ENCODE peak calls at places on chromosomes 5 and 9, in ten cellular contexts. C is right lobe of liver, W is ovary, E is stomach, S is adrenal gland, L is tibial nerve, V is suprapubic skin, I is body of pancreas, U is upper lobe of left lung, Y is prostate gland. Q is an unnamed sample.

GRCh38 chr9:111102793-111103474 is 64.7 kb upstream of the LPAR1 start:
- DNase-seq in C (no peak), W (no peak), E (no peak), S (no peak), L (no peak), V (no peak), I (no peak), U (no peak), Y (no peak), Q (no peak)

GRCh38 chr9:35729101-35729500 is 2.9 kb downstream of the TLN1 start:
- DNase-seq in C (no peak), W (no peak), E (no peak), S (no peak), L (no peak), V (no peak), I (no peak), U (no peak), Y (no peak), Q (no peak)

GRCh38 chr5:65441800-65442199 is 39.9 kb downstream of the ADAMTS6 start:
- DNase-seq in C (no peak), W (no peak), E (no peak), S (no peak), L (no peak), V (no peak), I (no peak), U (no peak), Y (no peak), Q (no peak)

GRCh38 chr5:80961376-80962281 is 1.5 kb downstream of the RASGRF2 start:
- DNase-seq in C (no peak), W (peak), E (no peak), S (no peak), L (no peak), V (no peak), I (no peak), U (no peak), Y (no peak), Q (no peak)

GRCh38 chr9:109600142-109600541 is 102.0 kb upstream of the PTPN3 start:
- DNase-seq in C (no peak), W (no peak), E (no peak), S (no peak), L (no peak), V (no peak), I (peak), U (no peak), Y (no peak), Q (no peak)

GRCh38 chr5:181160144-181160754 is 12.9 kb downstream of the OR2V2 start:
- DNase-seq in C (no peak), W (peak), E (no peak), S (no peak), L (peak), V (peak), I (no peak), U (peak), Y (no peak), Q (peak)

GRCh38 chr5:93954421-93955069 is 213.1 kb upstream of the POU5F2 start:
- DNase-seq in C (no peak), W (no peak), E (no peak), S (no peak), L (no peak), V (no peak), I (no peak), U (no peak), Y (no peak), Q (no peak)

GRCh38 chr5:112579771-112580170 is 157.9 kb upstream of the APC start:
- DNase-seq in C (no peak), W (no peak), E (no peak), S (no peak), L (no peak), V (no peak), I (no peak), U (no peak), Y (no peak), Q (no peak)

GRCh38 chr5:66230551-66230950 is 86.5 kb downstream of the SREK1 start:
- DNase-seq in C (no peak), W (no peak), E (no peak), S (no peak), L (no peak), V (no peak), I (no peak), U (no peak), Y (no peak), Q (no peak)

GRCh38 chr5:143145388-143145787 is 258.1 kb downstream of the NR3C1 start:
- DNase-seq in C (no peak), W (no peak), E (no peak), S (no peak), L (no peak), V (no peak), I (no peak), U (no peak), Y (no peak), Q (no peak)

DNA sequence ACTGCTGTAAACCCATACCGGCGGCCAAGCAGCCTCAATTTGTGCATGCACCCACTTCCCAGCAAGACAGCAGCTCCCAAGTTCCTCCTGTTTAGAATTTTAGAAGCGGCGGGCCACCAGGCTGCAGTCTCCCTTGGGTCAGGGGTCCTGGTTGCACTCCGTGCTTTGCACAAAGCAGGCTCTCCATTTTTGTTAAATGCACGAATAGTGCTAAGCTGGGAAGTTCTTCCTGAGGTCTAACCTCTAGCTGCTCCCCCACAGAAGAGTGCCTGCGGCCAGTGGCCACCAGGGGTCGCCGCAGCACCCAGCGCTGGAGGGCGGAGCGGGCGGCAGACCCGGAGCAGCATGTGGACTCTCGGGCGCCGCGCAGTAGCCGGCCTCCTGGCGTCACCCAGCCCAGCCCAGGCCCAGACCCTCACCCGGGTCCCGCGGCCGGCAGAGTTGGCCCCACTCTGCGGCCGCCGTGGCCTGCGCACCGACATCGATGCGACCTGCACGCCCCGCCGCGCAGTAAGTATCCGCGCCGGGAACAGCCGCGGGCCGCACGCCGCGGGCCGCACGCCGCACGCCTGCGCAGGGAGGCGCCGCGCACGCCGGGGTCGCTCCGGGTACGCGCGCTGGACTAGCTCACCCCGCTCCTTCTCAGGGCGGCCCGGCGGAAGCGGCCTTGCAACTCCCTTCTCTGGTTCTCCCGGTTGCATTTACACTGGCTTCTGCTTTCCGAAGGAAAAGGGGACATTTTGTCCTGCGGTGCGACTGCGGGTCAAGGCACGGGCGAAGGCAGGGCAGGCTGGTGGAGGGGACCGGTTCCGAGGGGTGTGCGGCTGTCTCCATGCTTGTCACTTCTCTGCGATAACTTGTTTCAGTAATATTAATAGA is at the start of gene FXN:
- DNase-seq in C (peak), W (peak), E (peak), S (peak), L (peak), V (peak), I (peak), U (peak), Y (peak), Q (peak)
- TF ChIP-seq POLR2A in C (peak), W (peak), E (no peak), S (peak), L (no peak), V (no peak), I (peak), U (peak), Y (peak), Q (no peak)

GRCh38 chr9:94921656-94922055 is 195.2 kb downstream of the AOPEP start:
- DNase-seq in C (no peak), W (peak), E (no peak), S (no peak), L (no peak), V (no peak), I (no peak), U (no peak), Y (no peak), Q (peak)
- H3K4me3 ChIP-seq in C (no peak), W (no peak), E (no peak), S (no peak), L (no peak), V (no peak), I (no peak), U (no peak), Y (no peak), Q (no peak)

DNA sequence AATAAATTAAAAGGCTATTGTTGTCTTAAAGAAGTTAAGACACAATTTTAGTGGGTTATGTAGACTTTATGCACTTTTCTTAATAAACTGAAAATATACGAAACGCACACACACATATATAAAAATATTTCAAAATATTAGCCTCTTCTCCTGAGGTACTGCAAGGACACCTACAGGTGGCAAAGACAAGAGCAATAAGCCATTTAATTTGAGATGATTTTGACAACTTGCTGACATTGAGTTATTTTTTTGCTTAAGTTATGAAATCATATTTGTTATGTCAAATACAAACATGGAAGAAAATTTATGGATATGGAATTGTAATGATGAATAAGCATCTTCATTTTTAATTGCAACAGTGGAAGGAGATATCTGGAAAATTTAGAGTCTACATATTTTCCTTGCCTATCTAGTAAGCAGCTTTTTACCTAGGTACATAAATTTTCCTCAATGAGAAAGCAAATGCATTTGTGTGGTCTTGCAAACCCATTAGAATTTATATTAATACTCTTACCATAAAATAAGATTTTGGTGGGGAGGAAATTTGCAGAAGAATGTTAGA is 301.6 kb downstream of the ISL1 start:
- DNase-seq in C (no peak), W (no peak), E (no peak), S (no peak), L (no peak), V (no peak), I (no peak), U (no peak), Y (no peak), Q (no peak)
- TF ChIP-seq CTCF in C (no peak), W (no peak), E (no peak), S (no peak), L (no peak), V (no peak), I (no peak), U (no peak), Y (peak), Q (no peak)

DNA sequence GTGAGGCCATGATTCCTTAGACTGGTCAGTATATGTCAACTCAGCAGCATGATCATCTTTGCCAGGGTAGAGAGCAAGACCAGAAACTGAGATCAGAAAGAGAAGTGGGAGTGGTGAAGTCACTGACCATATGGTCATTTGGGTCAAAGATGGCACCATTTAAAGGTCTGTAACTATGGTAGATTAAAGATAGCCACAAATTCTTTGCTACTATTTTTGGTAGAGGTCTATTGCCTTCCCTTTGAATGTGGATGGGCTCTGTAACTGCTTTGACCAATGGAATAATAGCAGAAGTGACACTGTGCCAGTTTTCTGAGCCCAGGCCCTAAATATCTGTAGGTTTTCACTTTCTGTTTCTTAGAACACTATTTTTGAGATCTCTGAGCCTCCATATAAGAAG is 117.6 kb downstream of the PCSK1 start:
- DNase-seq in C (no peak), W (no peak), E (no peak), S (no peak), L (no peak), V (no peak), I (no peak), U (no peak), Y (no peak), Q (no peak)
- TF ChIP-seq POLR2A in C (no peak), W (no peak), E (no peak), S (no peak), L (no peak), V (no peak), I (no peak), U (no peak), Y (no peak), Q (no peak)

DNA sequence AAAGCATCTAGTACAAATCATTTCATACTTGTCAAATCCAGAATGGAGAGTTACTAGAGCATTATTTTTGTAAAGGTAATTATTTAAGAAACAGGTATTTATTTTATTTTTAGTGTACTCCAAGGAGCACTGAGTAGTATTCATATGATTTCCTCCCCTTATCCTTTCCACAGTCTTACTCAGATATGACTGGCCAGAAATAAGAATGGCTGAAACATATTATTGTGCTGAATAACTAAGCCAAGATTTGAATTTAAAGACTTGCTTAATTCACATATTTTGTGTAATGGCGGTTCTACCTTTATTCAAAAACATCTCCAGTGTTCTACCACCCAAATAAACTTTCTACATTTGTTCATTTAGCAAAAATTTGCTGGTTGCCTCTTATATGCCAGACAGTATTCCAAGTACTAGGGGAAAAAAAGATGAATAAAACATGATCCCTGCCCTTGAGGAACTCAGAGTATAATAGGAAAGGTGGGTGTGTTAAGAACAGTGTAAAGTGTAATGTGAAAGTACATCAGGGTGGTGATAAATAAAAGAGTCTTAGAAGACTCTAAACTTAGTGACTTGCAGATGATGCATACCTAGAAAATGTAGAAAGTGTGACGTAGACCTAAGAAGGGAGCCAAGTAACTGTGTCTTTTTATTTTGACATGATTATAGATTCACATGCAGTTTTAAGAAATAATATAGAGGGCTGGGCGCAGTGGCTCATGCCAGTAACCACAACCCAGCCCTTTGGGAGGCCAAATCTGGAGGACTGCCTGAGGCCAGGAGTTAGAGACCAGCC is 110.4 kb upstream of the GRHPR start:
- DNase-seq in C (no peak), W (no peak), E (no peak), S (no peak), L (no peak), V (no peak), I (no peak), U (no peak), Y (no peak), Q (no peak)
- H3K4me3 ChIP-seq in C (no peak), W (no peak), E (no peak), S (no peak), L (no peak), V (no peak), I (no peak), U (no peak), Y (no peak), Q (no peak)

GRCh38 chr5:129904667-129905466 is 602 bp downstream of the CHSY3 start:
- DNase-seq in C (peak), W (no peak), E (no peak), S (peak), L (no peak), V (no peak), I (no peak), U (peak), Y (peak), Q (peak)

GRCh38 chr5:129904102-129904666 is at the start of gene CHSY3:
- DNase-seq in C (peak), W (peak), E (peak), S (peak), L (peak), V (peak), I (peak), U (peak), Y (peak), Q (peak)

GRCh38 chr5:129905467-129906176 is 1.4 kb downstream of the CHSY3 start:
- DNase-seq in C (peak), W (no peak), E (no peak), S (no peak), L (peak), V (no peak), I (no peak), U (no peak), Y (no peak), Q (no peak)

GRCh38 chr5:129903466-129904101 is 681 bp upstream of the CHSY3 start:
- DNase-seq in C (no peak), W (no peak), E (no peak), S (no peak), L (peak), V (peak), I (peak), U (no peak), Y (no peak), Q (no peak)

DNA sequence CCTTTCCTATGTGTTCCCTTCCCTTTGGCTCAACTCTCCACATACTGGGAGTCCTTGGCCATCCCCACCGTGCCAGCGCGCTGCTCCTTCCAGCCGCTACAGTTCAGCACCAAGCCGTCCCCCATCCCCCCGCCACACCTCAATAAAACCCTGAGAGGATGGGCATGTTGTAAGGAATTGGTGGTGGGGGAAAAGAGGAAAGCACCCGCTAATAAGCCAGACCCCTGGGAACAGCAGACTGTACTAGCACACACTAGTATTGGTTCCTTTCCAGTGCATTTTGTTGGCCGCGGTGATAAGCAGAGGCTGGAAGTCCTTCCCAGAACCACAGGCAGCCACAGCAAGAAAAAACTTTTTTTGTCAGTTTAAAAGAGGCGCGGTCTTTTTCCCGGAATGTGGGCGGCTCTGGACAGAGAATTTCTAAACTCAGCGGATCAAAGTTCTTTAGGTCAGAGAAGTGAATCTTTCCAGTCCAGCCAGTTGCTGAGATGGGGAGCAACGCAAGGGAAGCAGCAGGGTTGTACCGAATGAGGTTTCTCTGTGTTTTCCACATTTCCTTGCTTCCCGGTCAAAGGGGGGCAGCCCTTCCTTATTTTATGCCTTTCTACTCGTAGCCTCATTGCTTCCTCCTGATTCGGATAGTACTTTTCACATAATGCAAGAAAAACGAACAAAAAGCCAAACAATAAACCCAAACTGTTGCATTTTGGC is 2.1 kb downstream of the CHSY3 start:
- DNase-seq in C (peak), W (no peak), E (no peak), S (no peak), L (peak), V (no peak), I (peak), U (peak), Y (no peak), Q (peak)
- TF ChIP-seq CTCF in C (no peak), W (no peak), E (no peak), S (no peak), L (no peak), V (no peak), I (no peak), U (no peak), Y (no peak), Q (no peak)

Q was measured in lower leg skin.